ENCODE peak calls at places on chromosome X, in five cellular contexts. S is NCI-H1092, U is WTC11, X is right cardiac atrium, N is iris pigment epithelial cell. O is an unnamed sample.

GRCh38 chrX:73855546-73855945 is 292.5 kb downstream of the CHIC1 start:
- DNase-seq in S (peak; percentile 13), U (peak; percentile 51), X (peak; percentile 74), N (peak; percentile 74), O (peak; percentile 78)

GRCh38 chrX:35150642-35151239 is 208.1 kb downstream of the FAM47B start:
- DNase-seq in U (no peak), S (no peak), X (peak; percentile 25), N (no peak), O (no peak)

GRCh38 chrX:10110984-10111363 is 45.8 kb upstream of the CLCN4 start:
- DNase-seq in U (no peak), X (no peak), N (no peak), S (no peak), O (no peak)

GRCh38 chrX:74232859-74233258 is 71.1 kb upstream of the ZCCHC13 start:
- DNase-seq in U (no peak), S (no peak), X (no peak), N (peak; percentile 42), O (peak; percentile 76)

GRCh38 chrX:38273453-38273852 is 52.8 kb upstream of the SRPX start:
- DNase-seq in X (no peak), S (no peak), N (no peak), U (no peak), O (no peak)

GRCh38 chrX:74423289-74423985 is 2.1 kb downstream of the SLC16A2 start:
- DNase-seq in N (no peak), U (no peak), S (no peak), X (no peak), O (no peak)

GRCh38 chrX:15204130-15204751 is 65.6 kb downstream of the ASB9 start:
- DNase-seq in N (no peak), S (peak; percentile 90), X (no peak), U (no peak), O (no peak)

GRCh38 chrX:40663078-40663740 is 15.8 kb upstream of the CXorf38 start:
- DNase-seq in U (no peak), N (no peak), X (no peak), S (no peak), O (no peak)

GRCh38 chrX:144494069-144494468 is 610.2 kb downstream of the UBE2NL start:
- DNase-seq in U (no peak), S (peak; percentile 43), X (no peak), N (no peak), O (peak; percentile 17)

GRCh38 chrX:153948847-153949819 is 4.7 kb upstream of the RENBP start:
- DNase-seq in U (no peak), S (no peak), X (no peak), N (no peak), O (no peak)

GRCh38 chrX:16745659-16746058 is 26.2 kb downstream of the SYAP1 start:
- DNase-seq in S (no peak), U (no peak), N (no peak), X (no peak), O (no peak)

GRCh38 chrX:9249452-9249851 is 215.4 kb upstream of the TBL1X start:
- DNase-seq in U (no peak), N (no peak), S (no peak), X (no peak), O (no peak)

GRCh38 chrX:141320801-141321200 is 78.5 kb upstream of the SPANXC start:
- DNase-seq in S (no peak), X (no peak), U (no peak), N (peak; percentile 21), O (peak; percentile 39)

GRCh38 chrX:129779747-129780146 is at the start of gene SASH3:
- DNase-seq in S (no peak), N (no peak), X (peak; percentile 69), U (no peak), O (no peak)

GRCh38 chrX:120672841-120673530 is 43.1 kb upstream of the C1GALT1C1 start:
- DNase-seq in U (no peak), S (no peak), N (peak; percentile 27), X (no peak), O (no peak)

GRCh38 chrX:45714864-45715263 is 514.2 kb upstream of the DIPK2B start:
- DNase-seq in S (no peak), U (no peak), N (peak; percentile 75), X (no peak), O (peak; percentile 97)

GRCh38 chrX:7294483-7294882 is 146.5 kb upstream of the PUDP start:
- DNase-seq in U (no peak), X (no peak), S (no peak), N (peak; percentile 42), O (no peak)

GRCh38 chrX:48800574-48801280 is 1.1 kb upstream of the HDAC6 start:
- DNase-seq in X (no peak), N (no peak), S (no peak), U (no peak), O (peak; percentile 2)

GRCh38 chrX:138128025-138128671 is 562.2 kb downstream of the ZIC3 start:
- DNase-seq in S (no peak), N (peak; percentile 28), U (no peak), X (peak; percentile 18), O (peak; percentile 75)

GRCh38 chrX:25531096-25531495 is 515.3 kb upstream of the ARX start:
- DNase-seq in S (no peak), U (no peak), X (no peak), N (peak; percentile 72), O (no peak)

GRCh38 chrX:21639775-21640174 is 18.4 kb downstream of the KLHL34 start:
- DNase-seq in U (no peak), N (no peak), X (no peak), S (no peak), O (no peak)

GRCh38 chrX:44332437-44332836 is 11.0 kb downstream of the EFHC2 start:
- DNase-seq in U (no peak), S (no peak), X (no peak), N (no peak), O (no peak)

GRCh38 chrX:77785400-77785745 is 643 bp downstream of the ATRX start:
- DNase-seq in X (no peak), S (no peak), N (no peak), U (peak; percentile 10), O (peak; percentile 30)

GRCh38 chrX:28888421-28888820 is 301.2 kb downstream of the IL1RAPL1 start:
- DNase-seq in N (peak; percentile 58), U (no peak), S (no peak), X (no peak), O (no peak)

GRCh38 chrX:136691028-136691809 is 43.3 kb downstream of the CD40LG start:
- DNase-seq in N (peak; percentile 35), X (no peak), U (no peak), S (no peak), O (peak; percentile 76)

GRCh38 chrX:35150052-35150451 is 207.5 kb downstream of the FAM47B start:
- DNase-seq in X (no peak), S (no peak), U (no peak), N (no peak), O (no peak)

GRCh38 chrX:126552313-126553022 is at the start of gene DCAF12L1:
- DNase-seq in S (no peak), N (no peak), U (peak; percentile 43), X (peak; percentile 56), O (no peak)

GRCh38 chrX:39875834-39876625 is 221.7 kb downstream of the BCOR start:
- DNase-seq in N (no peak), U (no peak), X (no peak), S (no peak), O (no peak)

GRCh38 chrX:45322820-45323219 is 122.1 kb upstream of the DIPK2B start:
- DNase-seq in X (no peak), S (no peak), N (peak; percentile 46), U (no peak), O (peak; percentile 41)

GRCh38 chrX:110168585-110168984 is 149.3 kb downstream of the AMMECR1 start:
- DNase-seq in U (no peak), N (peak; percentile 68), X (no peak), S (no peak), O (no peak)

GRCh38 chrX:13699183-13699826 is 10.4 kb downstream of the RAB9A start:
- DNase-seq in U (no peak), N (peak; percentile 47), S (no peak), X (no peak), O (no peak)

O was measured in PC-3.